ENCODE peak calls at places on chromosome 15, in four cellular contexts. H is H1, X is IMR-90, F is H9. M is an unnamed sample.
A peak's percentile ranks its signal among the peaks of the same experiment; 100 is the strongest.

GRCh38 chr15:89654847-89655805 is at the start of gene KIF7:
- DNase-seq in H (peak; percentile 31), X (peak; percentile 47), F (peak; percentile 84), M (peak; percentile 88)

GRCh38 chr15:63668601-63669000 is 71.4 kb downstream of the FBXL22 start:
- DNase-seq in H (no peak), X (no peak), F (no peak), M (no peak)

GRCh38 chr15:72915843-72916242 is 132.3 kb upstream of the ADPGK start:
- DNase-seq in H (no peak), X (no peak), F (no peak), M (no peak)

GRCh38 chr15:79399591-79399990 is 32.5 kb upstream of the MINAR1 start:
- DNase-seq in H (no peak), X (no peak), F (no peak), M (no peak)

GRCh38 chr15:94346272-94346671 is 114.9 kb downstream of the MCTP2 start:
- DNase-seq in H (no peak), X (peak; percentile 1), F (no peak), M (no peak)

GRCh38 chr15:58475573-58476524 is 44.1 kb downstream of the LIPC start:
- DNase-seq in H (no peak), X (peak; percentile 36), F (no peak), M (no peak)

GRCh38 chr15:51982013-51982769 is 10.6 kb upstream of the LEO1 start:
- DNase-seq in H (no peak), X (peak; percentile 82), F (no peak), M (peak; percentile 55)

GRCh38 chr15:65101891-65102708 is 12.9 kb downstream of the UBAP1L start:
- DNase-seq in H (no peak), X (no peak), F (peak; percentile 72), M (no peak)

GRCh38 chr15:38553071-38553470 is 11.5 kb downstream of the RASGRP1 start:
- DNase-seq in H (no peak), X (no peak), F (no peak), M (no peak)

GRCh38 chr15:84575493-84575892 is 25.3 kb upstream of the ZSCAN2 start:
- DNase-seq in H (no peak), X (no peak), F (no peak), M (no peak)

GRCh38 chr15:59298255-59298856 is 74.3 kb downstream of the MYO1E start:
- DNase-seq in H (no peak), X (peak; percentile 20), F (no peak), M (peak; percentile 20)

GRCh38 chr15:26974120-26974780 is 3.3 kb downstream of the GABRG3 start:
- DNase-seq in H (no peak), X (peak; percentile 9), F (peak; percentile 64), M (peak; percentile 69)

GRCh38 chr15:95409924-95410323 is 920.6 kb upstream of the NR2F2 start:
- DNase-seq in H (no peak), X (peak; percentile 32), F (no peak), M (no peak)

GRCh38 chr15:77497108-77497737 is 76.5 kb downstream of the HMG20A start:
- DNase-seq in H (no peak), X (no peak), F (peak; percentile 64), M (peak; percentile 80)
- H3K4me1 ChIP-seq in H (peaks cover 13% of the 10 kb centered on the region), X (peaks cover 28% of the 10 kb centered on the region), F (peaks cover 20% of the 10 kb centered on the region), M (peaks cover 5% of the 10 kb centered on the region)

GRCh38 chr15:33852094-33852493 is 116.2 kb upstream of the CHRM5 start:
- DNase-seq in H (no peak), X (peak; percentile 17), F (no peak), M (no peak)
- H4K5ac ChIP-seq in H (no peak overlapping the region), X (no peak overlapping the region), F (no peak overlapping the region), M (no peak overlapping the region)

GRCh38 chr15:70088887-70089691 is 8.6 kb downstream of the TLE3 start:
- DNase-seq in H (no peak), X (peak; percentile 71), F (no peak), M (peak; percentile 95)
- H3K4me1 ChIP-seq in H (peaks cover 46% of the 10 kb centered on the region), X (peaks cover 37% of the 10 kb centered on the region), F (peaks cover 41% of the 10 kb centered on the region), M (peaks cover 54% of the 10 kb centered on the region)

DNA sequence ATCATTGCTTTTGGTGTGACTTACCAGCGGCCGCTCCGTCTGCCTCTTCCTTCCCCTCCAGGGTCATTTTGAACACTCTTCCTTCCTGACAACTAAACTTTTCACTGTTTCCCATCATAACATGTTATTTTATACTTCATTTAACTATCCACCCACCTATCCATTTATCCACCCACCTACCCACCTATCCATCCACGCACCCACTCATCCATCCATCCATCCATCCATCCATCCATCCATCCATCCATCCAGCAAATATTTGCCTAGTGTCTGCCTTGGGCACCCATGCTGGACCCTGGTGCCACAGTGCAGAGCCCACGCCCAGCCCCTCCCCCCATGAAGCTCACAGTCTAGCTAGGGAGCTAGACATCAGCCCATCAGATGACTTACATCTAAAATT is 254.9 kb downstream of the TLE3 start:
- DNase-seq in H (no peak), X (no peak), F (no peak), M (no peak)
- H4K5ac ChIP-seq in H (no peak overlapping the region), X (no peak overlapping the region), F (no peak overlapping the region), M (no peak overlapping the region)

GRCh38 chr15:31373970-31374369 is 47.3 kb downstream of the KLF13 start:
- DNase-seq in H (no peak), X (no peak), F (no peak), M (no peak)

GRCh38 chr15:31371520-31372240 is 45.0 kb downstream of the KLF13 start:
- DNase-seq in H (no peak), X (no peak), F (no peak), M (no peak)

GRCh38 chr15:31373096-31373865 is 46.6 kb downstream of the KLF13 start:
- DNase-seq in H (no peak), X (no peak), F (no peak), M (no peak)

GRCh38 chr15:31374489-31374888 is 47.9 kb downstream of the KLF13 start:
- DNase-seq in H (no peak), X (no peak), F (no peak), M (no peak)

DNA sequence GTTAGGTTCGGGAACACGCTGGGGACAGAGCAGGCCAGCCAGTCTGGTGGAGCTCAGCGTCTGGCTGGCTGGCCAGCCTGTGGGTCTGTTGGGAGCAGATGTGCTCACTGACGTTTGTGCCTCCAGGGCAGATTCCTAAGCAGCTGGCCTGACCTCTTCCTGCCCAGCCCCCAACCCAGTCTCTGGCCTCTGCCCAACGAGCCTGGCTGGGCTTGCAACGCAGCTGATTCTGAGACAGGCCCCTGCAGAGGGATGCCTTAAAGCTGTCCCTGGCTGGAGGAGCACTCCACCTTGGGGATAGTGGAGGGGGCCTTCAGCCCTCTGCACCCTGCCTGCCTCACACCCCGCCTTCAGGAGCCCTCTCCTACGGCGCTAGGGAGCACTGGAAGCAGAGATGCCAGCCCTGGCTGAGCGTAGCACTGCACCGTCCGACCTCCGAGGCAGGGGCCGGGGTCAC is 46.0 kb downstream of the KLF13 start:
- DNase-seq in H (peak; percentile 69), X (peak; percentile 74), F (peak; percentile 92), M (peak; percentile 97)
- H3K4me1 ChIP-seq in H (no peaks in the 10 kb centered on the region), X (peaks cover 5% of the 10 kb centered on the region), F (no peaks in the 10 kb centered on the region), M (peaks cover 13% of the 10 kb centered on the region)

GRCh38 chr15:77013786-77014136 is 18.8 kb downstream of the PSTPIP1 start:
- DNase-seq in H (no peak), X (no peak), F (no peak), M (peak; percentile 66)

GRCh38 chr15:77010312-77010686 is 15.4 kb downstream of the PSTPIP1 start:
- DNase-seq in H (no peak), X (no peak), F (no peak), M (no peak)

GRCh38 chr15:77012868-77013267 is 17.9 kb downstream of the PSTPIP1 start:
- DNase-seq in H (no peak), X (no peak), F (no peak), M (no peak)

GRCh38 chr15:77010842-77011241 is 15.9 kb downstream of the PSTPIP1 start:
- DNase-seq in H (no peak), X (no peak), F (no peak), M (no peak)

GRCh38 chr15:77012117-77012712 is 17.3 kb downstream of the PSTPIP1 start:
- DNase-seq in H (no peak), X (no peak), F (no peak), M (no peak)
- H4K5ac ChIP-seq in H (no peak overlapping the region), X (no peak overlapping the region), F (no peak overlapping the region), M (no peak overlapping the region)

GRCh38 chr15:41843571-41843970 is 4.9 kb downstream of the PLA2G4B start:
- DNase-seq in H (no peak), X (no peak), F (no peak), M (no peak)
- H3K4me1 ChIP-seq in H (no peaks in the 10 kb centered on the region), X (no peaks in the 10 kb centered on the region), F (no peaks in the 10 kb centered on the region), M (no peaks in the 10 kb centered on the region)

GRCh38 chr15:40296561-40297230 is 11.0 kb downstream of the PLCB2 start:
- DNase-seq in H (no peak), X (no peak), F (no peak), M (no peak)

GRCh38 chr15:40297356-40297755 is 10.4 kb downstream of the PLCB2 start:
- DNase-seq in H (no peak), X (no peak), F (no peak), M (no peak)

GRCh38 chr15:40293905-40294895 is 11.3 kb upstream of the ANKRD63 start:
- DNase-seq in H (no peak), X (no peak), F (no peak), M (peak; percentile 26)

GRCh38 chr15:40295870-40296560 is 11.7 kb downstream of the PLCB2 start:
- DNase-seq in H (no peak), X (no peak), F (no peak), M (no peak)

DNA sequence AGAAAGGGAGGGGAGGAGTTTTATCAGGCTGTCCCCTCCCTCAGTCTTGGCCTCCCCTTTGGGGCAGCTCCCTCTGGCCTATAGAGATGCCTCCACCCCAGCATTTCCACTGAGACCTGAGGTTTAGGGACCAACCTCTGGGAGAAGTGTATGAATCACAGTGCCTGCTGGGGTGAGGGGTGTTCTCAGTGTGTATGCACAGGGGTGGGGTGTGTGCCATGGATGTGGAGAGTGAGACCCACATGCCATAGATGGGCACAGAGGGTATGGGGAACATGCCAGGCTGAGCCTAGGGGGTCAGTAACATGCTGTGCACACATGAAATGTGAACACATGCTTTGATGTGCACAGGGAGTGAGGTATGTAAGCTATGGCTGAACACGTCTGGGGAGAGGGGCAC is 12.4 kb upstream of the ANKRD63 start:
- DNase-seq in H (no peak), X (no peak), F (no peak), M (no peak)
- H4K5ac ChIP-seq in H (no peak overlapping the region), X (no peak overlapping the region), F (no peak overlapping the region), M (no peak overlapping the region)

M was measured in mesendoderm.